ENCODE peak calls at places on chromosomes 1 and 21, in four cellular contexts. One of them, this sample, is unnamed.

GRCh38 chr1:67921725-67922489 is 88.6 kb upstream of the GNG12 start:
- DNase-seq in foreskin fibroblast: peak
- DNase-seq in NCI-H1105: no peak
- DNase-seq in Kasumi-1: no peak
- DNase-seq in this sample: no peak

GRCh38 chr1:196372896-196373536 is 235.2 kb downstream of the KCNT2 start:
- DNase-seq in foreskin fibroblast: no peak
- DNase-seq in NCI-H1105: no peak
- DNase-seq in Kasumi-1: peak
- DNase-seq in this sample: peak

GRCh38 chr1:67463298-67463960 is 33.2 kb upstream of the SERBP1 start:
- DNase-seq in foreskin fibroblast: no peak
- DNase-seq in NCI-H1105: peak
- DNase-seq in Kasumi-1: no peak
- DNase-seq in this sample: peak

GRCh38 chr1:51955797-51956527 is 34.5 kb downstream of the RAB3B start:
- DNase-seq in foreskin fibroblast: no peak
- DNase-seq in NCI-H1105: peak
- DNase-seq in Kasumi-1: no peak
- DNase-seq in this sample: no peak

GRCh38 chr1:185112343-185112742 is 44.4 kb downstream of the TRMT1L start:
- DNase-seq in foreskin fibroblast: no peak
- DNase-seq in NCI-H1105: no peak
- DNase-seq in Kasumi-1: no peak
- DNase-seq in this sample: no peak

GRCh38 chr1:94755675-94756074 is 64.5 kb upstream of the SLC44A3 start:
- DNase-seq in foreskin fibroblast: peak
- DNase-seq in NCI-H1105: no peak
- DNase-seq in Kasumi-1: peak
- DNase-seq in this sample: peak

GRCh38 chr1:209530990-209531389 is 52.5 kb upstream of the CAMK1G start:
- DNase-seq in foreskin fibroblast: no peak
- DNase-seq in NCI-H1105: no peak
- DNase-seq in Kasumi-1: no peak
- DNase-seq in this sample: no peak

GRCh38 chr1:155983191-155984023 is 5.1 kb upstream of the ARHGEF2 start:
- DNase-seq in foreskin fibroblast: peak
- DNase-seq in NCI-H1105: peak
- DNase-seq in Kasumi-1: no peak
- DNase-seq in this sample: peak

GRCh38 chr1:167460836-167461235 is 57.5 kb downstream of the CD247 start:
- DNase-seq in foreskin fibroblast: no peak
- DNase-seq in NCI-H1105: no peak
- DNase-seq in Kasumi-1: no peak
- DNase-seq in this sample: no peak

GRCh38 chr1:46677339-46677738 is 5.7 kb downstream of the TEX38 start:
- DNase-seq in foreskin fibroblast: no peak
- DNase-seq in NCI-H1105: no peak
- DNase-seq in Kasumi-1: no peak
- DNase-seq in this sample: no peak

GRCh38 chr21:26801524-26801923 is 43.7 kb downstream of the ADAMTS1 start:
- DNase-seq in foreskin fibroblast: peak
- DNase-seq in NCI-H1105: no peak
- DNase-seq in Kasumi-1: no peak
- DNase-seq in this sample: peak

GRCh38 chr1:58154256-58154655 is 392.3 kb downstream of the OMA1 start:
- DNase-seq in foreskin fibroblast: no peak
- DNase-seq in NCI-H1105: no peak
- DNase-seq in Kasumi-1: no peak
- DNase-seq in this sample: no peak

GRCh38 chr1:10866314-10867091 is 70.1 kb upstream of the CASZ1 start:
- DNase-seq in foreskin fibroblast: peak
- DNase-seq in NCI-H1105: peak
- DNase-seq in Kasumi-1: no peak
- DNase-seq in this sample: no peak

GRCh38 chr1:14565076-14565475 is 33.4 kb upstream of the KAZN start:
- DNase-seq in foreskin fibroblast: no peak
- DNase-seq in NCI-H1105: no peak
- DNase-seq in Kasumi-1: no peak
- DNase-seq in this sample: no peak

GRCh38 chr1:114145504-114146160 is 8.0 kb downstream of the SYT6 start:
- DNase-seq in foreskin fibroblast: no peak
- DNase-seq in NCI-H1105: no peak
- DNase-seq in Kasumi-1: no peak
- DNase-seq in this sample: no peak

GRCh38 chr1:36166938-36167910 is 11.3 kb downstream of the MAP7D1 start:
- DNase-seq in foreskin fibroblast: peak
- DNase-seq in NCI-H1105: no peak
- DNase-seq in Kasumi-1: no peak
- DNase-seq in this sample: peak

GRCh38 chr1:214386747-214387146 is 105.8 kb downstream of the SMYD2 start:
- DNase-seq in foreskin fibroblast: no peak
- DNase-seq in NCI-H1105: no peak
- DNase-seq in Kasumi-1: no peak
- DNase-seq in this sample: peak

GRCh38 chr1:201009967-201010645 is 13.4 kb downstream of the KIF21B start:
- DNase-seq in foreskin fibroblast: no peak
- DNase-seq in NCI-H1105: no peak
- DNase-seq in Kasumi-1: no peak
- DNase-seq in this sample: no peak

GRCh38 chr21:36926989-36927695 is 39.3 kb downstream of the HLCS start:
- DNase-seq in foreskin fibroblast: no peak
- DNase-seq in NCI-H1105: no peak
- DNase-seq in Kasumi-1: no peak
- DNase-seq in this sample: peak

GRCh38 chr21:45320261-45320990 is 32.7 kb upstream of the POFUT2 start:
- DNase-seq in foreskin fibroblast: no peak
- DNase-seq in NCI-H1105: no peak
- DNase-seq in Kasumi-1: no peak
- DNase-seq in this sample: no peak

GRCh38 chr1:211259596-211260126 is 495 bp downstream of the RCOR3 start:
- DNase-seq in foreskin fibroblast: peak
- DNase-seq in NCI-H1105: peak
- DNase-seq in Kasumi-1: peak
- DNase-seq in this sample: peak

GRCh38 chr1:36866168-36866814 is 168.0 kb downstream of the GRIK3 start:
- DNase-seq in foreskin fibroblast: no peak
- DNase-seq in NCI-H1105: no peak
- DNase-seq in Kasumi-1: no peak
- DNase-seq in this sample: no peak